ENCODE peak calls at places on chromosomes 3 and 15, in seven cellular contexts. Q, Z, P, Y, F, J and S are unnamed samples.

GRCh38 chr3:46271910-46272309 is 29.6 kb downstream of the CCR3 start:
- DNase-seq in Q (no peak), Z (no peak), P (no peak), Y (no peak), F (no peak), J (peak), S (no peak)

GRCh38 chr3:30894521-30895289 is at the start of gene GADL1:
- DNase-seq in Q (peak), Z (peak), P (peak), Y (peak), F (peak), J (peak), S (no peak)

GRCh38 chr3:53244281-53244680 is 11.5 kb downstream of the TKT start:
- DNase-seq in Q (no peak), Z (no peak), P (peak), Y (no peak), F (no peak), J (no peak), S (no peak)

GRCh38 chr15:29003446-29004233 is 117.9 kb downstream of the APBA2 start:
- DNase-seq in Q (no peak), Z (peak), P (no peak), Y (peak), F (no peak), J (no peak), S (no peak)

GRCh38 chr3:140258222-140258724 is 323.3 kb downstream of the CLSTN2 start:
- DNase-seq in Q (no peak), Z (no peak), P (no peak), Y (no peak), F (no peak), J (no peak), S (no peak)

GRCh38 chr3:4776980-4777581 is 202.2 kb upstream of the BHLHE40 start:
- DNase-seq in Q (no peak), Z (peak), P (no peak), Y (no peak), F (no peak), J (peak), S (no peak)

GRCh38 chr3:134881305-134881704 is 86.2 kb downstream of the EPHB1 start:
- DNase-seq in Q (no peak), Z (no peak), P (no peak), Y (no peak), F (no peak), J (no peak), S (no peak)

GRCh38 chr3:68007621-68008226 is 353.3 kb upstream of the SUCLG2 start:
- DNase-seq in Q (peak), Z (no peak), P (no peak), Y (no peak), F (no peak), J (no peak), S (no peak)

GRCh38 chr3:7309707-7310106 is 448.8 kb downstream of the GRM7 start:
- DNase-seq in Q (no peak), Z (peak), P (no peak), Y (peak), F (peak), J (peak), S (peak)

GRCh38 chr15:65372787-65373067 is 5.1 kb downstream of the IGDCC3 start:
- DNase-seq in Q (peak), Z (no peak), P (no peak), Y (no peak), F (no peak), J (no peak), S (no peak)

GRCh38 chr3:134029256-134029733 is 430 bp downstream of the SLCO2A1 start:
- DNase-seq in Q (no peak), Z (peak), P (no peak), Y (peak), F (no peak), J (no peak), S (no peak)

GRCh38 chr15:45187894-45188830 is at the start of gene SHF:
- DNase-seq in Q (peak), Z (peak), P (peak), Y (peak), F (no peak), J (no peak), S (no peak)

GRCh38 chr15:87724330-87724729 is 532.2 kb downstream of the NTRK3 start:
- DNase-seq in Q (no peak), Z (no peak), P (no peak), Y (no peak), F (no peak), J (no peak), S (no peak)

GRCh38 chr3:36201546-36201945 is 178.8 kb upstream of the STAC start:
- DNase-seq in Q (no peak), Z (no peak), P (no peak), Y (no peak), F (no peak), J (no peak), S (no peak)

GRCh38 chr3:61331937-61332590 is 80.8 kb upstream of the FHIT start:
- DNase-seq in Q (peak), Z (peak), P (no peak), Y (peak), F (peak), J (no peak), S (peak)

GRCh38 chr15:67680645-67681044 is 138.1 kb downstream of the MAP2K5 start:
- DNase-seq in Q (no peak), Z (no peak), P (no peak), Y (no peak), F (no peak), J (peak), S (no peak)

GRCh38 chr15:71526061-71526460 is 284.3 kb upstream of the NR2E3 start:
- DNase-seq in Q (peak), Z (peak), P (no peak), Y (peak), F (peak), J (no peak), S (no peak)

GRCh38 chr3:173217127-173217526 is 76.1 kb upstream of the SPATA16 start:
- DNase-seq in Q (no peak), Z (peak), P (no peak), Y (peak), F (no peak), J (no peak), S (no peak)

GRCh38 chr15:39801641-39802309 is 19.1 kb upstream of the FSIP1 start:
- DNase-seq in Q (peak), Z (no peak), P (peak), Y (no peak), F (no peak), J (no peak), S (no peak)

GRCh38 chr3:146550743-146551510 is 6.5 kb upstream of the PLSCR1 start:
- DNase-seq in Q (no peak), Z (peak), P (no peak), Y (peak), F (peak), J (peak), S (no peak)

GRCh38 chr15:78212546-78213424 is 21.6 kb downstream of the ACSBG1 start:
- DNase-seq in Q (no peak), Z (peak), P (peak), Y (peak), F (peak), J (peak), S (no peak)

GRCh38 chr3:158710601-158711000 is 21.7 kb downstream of the RARRES1 start:
- DNase-seq in Q (no peak), Z (peak), P (no peak), Y (no peak), F (no peak), J (no peak), S (no peak)

GRCh38 chr3:58332575-58333179 is at the start of gene PXK:
- DNase-seq in Q (peak), Z (peak), P (peak), Y (peak), F (no peak), J (peak), S (no peak)

GRCh38 chr3:187931111-187931510 is 185.8 kb upstream of the BCL6 start:
- DNase-seq in Q (no peak), Z (peak), P (no peak), Y (peak), F (peak), J (no peak), S (peak)

GRCh38 chr3:17745301-17745700 is 2.9 kb upstream of the TBC1D5 start:
- DNase-seq in Q (no peak), Z (no peak), P (no peak), Y (no peak), F (no peak), J (no peak), S (no peak)

GRCh38 chr3:99407257-99407656 is 231.1 kb upstream of the COL8A1 start:
- DNase-seq in Q (no peak), Z (peak), P (no peak), Y (peak), F (no peak), J (no peak), S (no peak)

GRCh38 chr15:101070502-101071273 is 151.5 kb downstream of the LRRK1 start:
- DNase-seq in Q (no peak), Z (peak), P (no peak), Y (peak), F (peak), J (peak), S (peak)

GRCh38 chr3:117252208-117252607 is 542.6 kb downstream of the TUSC7 start:
- DNase-seq in Q (no peak), Z (peak), P (no peak), Y (peak), F (peak), J (peak), S (peak)

GRCh38 chr3:156131241-156131640 is 10.9 kb downstream of the KCNAB1 start:
- DNase-seq in Q (no peak), Z (no peak), P (no peak), Y (no peak), F (no peak), J (no peak), S (no peak)

GRCh38 chr3:108420926-108421325 is 89.5 kb downstream of the MYH15 start:
- DNase-seq in Q (no peak), Z (peak), P (no peak), Y (peak), F (peak), J (peak), S (peak)

GRCh38 chr3:138344754-138345153 is 3.6 kb upstream of the MRAS start:
- DNase-seq in Q (no peak), Z (no peak), P (peak), Y (no peak), F (no peak), J (no peak), S (no peak)

GRCh38 chr3:138349926-138350665 is 1.7 kb downstream of the MRAS start:
- DNase-seq in Q (no peak), Z (no peak), P (no peak), Y (peak), F (no peak), J (peak), S (no peak)

GRCh38 chr3:138348107-138348949 is at the start of gene MRAS:
- DNase-seq in Q (peak), Z (peak), P (peak), Y (peak), F (no peak), J (peak), S (no peak)

GRCh38 chr3:138348950-138349739 is 766 bp downstream of the MRAS start:
- DNase-seq in Q (peak), Z (no peak), P (no peak), Y (peak), F (no peak), J (peak), S (no peak)

GRCh38 chr3:138347084-138347483 is 1.3 kb upstream of the MRAS start:
- DNase-seq in Q (no peak), Z (no peak), P (no peak), Y (no peak), F (no peak), J (no peak), S (no peak)
- H3K4me3 ChIP-seq in Q (no peak), Z (no peak), P (no peak), Y (no peak), F (no peak), J (no peak), S (peak)

DNA sequence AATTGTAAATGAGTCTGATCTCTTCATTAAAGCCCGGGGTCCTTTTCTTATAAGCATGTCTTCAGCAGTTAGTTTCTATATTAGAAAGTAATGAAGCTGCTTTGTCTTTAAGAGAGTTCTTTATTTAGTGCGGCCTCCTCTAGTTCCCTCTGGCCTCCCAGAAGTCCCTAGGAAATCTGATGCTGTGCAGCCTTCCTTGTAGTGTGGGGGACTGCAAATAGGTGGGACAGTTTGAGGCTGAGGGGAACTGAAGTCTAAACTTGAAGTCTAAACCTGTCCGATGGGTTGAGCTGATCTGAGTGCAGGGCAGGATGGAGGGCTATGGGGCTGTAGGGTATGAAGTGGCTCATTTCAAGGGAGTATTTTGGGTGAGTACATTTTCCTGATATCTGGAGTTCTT is 1.4 kb downstream of the CD276 start:
- DNase-seq in Q (no peak), Z (no peak), P (no peak), Y (no peak), F (no peak), J (peak), S (no peak)
- H3K4me3 ChIP-seq in Q (peak), Z (peak), P (peak), Y (peak), F (peak), J (peak), S (peak)

GRCh38 chr3:66497288-66497972 is 3.4 kb downstream of the LRIG1 start:
- DNase-seq in Q (no peak), Z (no peak), P (no peak), Y (no peak), F (no peak), J (no peak), S (no peak)
- H3K4me3 ChIP-seq in Q (peak), Z (no peak), P (peak), Y (no peak), F (no peak), J (no peak), S (no peak)

DNA sequence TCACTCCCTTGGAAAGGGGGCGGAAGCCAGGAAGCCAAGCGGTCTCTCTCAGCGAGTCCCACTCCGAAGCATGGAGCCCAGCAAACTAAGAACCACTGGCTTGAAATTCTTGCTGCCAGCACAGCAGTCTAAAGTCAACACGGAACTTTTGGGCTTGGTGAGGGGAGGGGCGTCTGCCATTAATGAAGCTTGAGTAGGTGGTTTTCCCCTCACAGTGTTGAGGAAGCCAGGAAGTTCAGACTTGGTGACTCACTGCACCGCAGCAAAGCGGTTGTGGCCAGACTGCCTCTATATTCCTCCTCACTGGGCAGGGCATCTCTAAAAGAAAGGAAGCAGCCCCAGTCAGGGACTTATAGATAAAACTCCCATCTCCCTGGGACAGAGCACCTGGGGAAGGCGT is 665.4 kb upstream of the CBLB start:
- DNase-seq in Q (no peak), Z (peak), P (no peak), Y (peak), F (peak), J (peak), S (no peak)
- H3K4me3 ChIP-seq in Q (no peak), Z (no peak), P (no peak), Y (no peak), F (no peak), J (no peak), S (no peak)

DNA sequence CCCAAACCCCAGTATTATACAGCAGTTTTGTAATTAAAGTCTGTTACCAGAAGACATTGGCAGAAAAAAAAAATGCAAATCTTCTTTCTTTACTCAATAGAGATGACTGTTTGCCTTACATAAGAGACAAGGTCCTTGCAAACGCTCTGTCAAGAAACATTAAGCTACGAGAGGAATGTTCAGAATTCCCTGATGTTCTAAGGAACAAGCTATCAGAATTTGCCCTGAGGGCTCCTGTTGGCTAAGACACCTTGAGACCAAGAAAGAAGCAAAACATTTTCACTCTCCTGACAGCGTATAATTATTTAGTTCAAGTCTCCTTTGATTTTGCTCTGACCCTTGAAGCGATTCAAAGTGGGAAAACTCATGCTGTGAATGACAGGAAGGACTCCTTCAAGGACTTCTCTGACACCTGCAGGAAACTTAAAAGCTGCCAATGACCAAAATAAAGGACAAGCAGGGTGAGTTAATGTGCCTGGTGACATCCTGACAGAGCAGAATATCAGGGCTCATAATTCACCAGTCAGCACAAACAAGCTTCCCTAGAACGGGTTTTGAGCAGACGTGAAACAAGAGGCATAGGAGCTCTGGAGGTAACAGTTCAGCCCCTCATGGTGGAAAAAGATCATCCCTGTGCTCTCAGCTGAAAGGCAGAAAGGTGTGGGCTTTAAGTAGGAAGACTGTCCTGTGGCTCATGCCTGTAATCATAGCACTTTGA is 2.5 kb downstream of the SCAMP2 start:
- DNase-seq in Q (no peak), Z (no peak), P (no peak), Y (no peak), F (no peak), J (no peak), S (no peak)
- H3K4me3 ChIP-seq in Q (no peak), Z (no peak), P (peak), Y (no peak), F (no peak), J (no peak), S (no peak)

GRCh38 chr3:184568918-184569829 is 7.6 kb downstream of the EPHB3 start:
- DNase-seq in Q (peak), Z (peak), P (peak), Y (peak), F (peak), J (peak), S (no peak)

GRCh38 chr3:184568591-184568917 is 7.0 kb downstream of the EPHB3 start:
- DNase-seq in Q (no peak), Z (no peak), P (no peak), Y (no peak), F (no peak), J (no peak), S (no peak)

GRCh38 chr3:184571750-184572377 is 10.3 kb downstream of the EPHB3 start:
- DNase-seq in Q (no peak), Z (no peak), P (no peak), Y (no peak), F (no peak), J (no peak), S (no peak)

GRCh38 chr3:184570501-184570900 is 8.9 kb downstream of the EPHB3 start:
- DNase-seq in Q (peak), Z (no peak), P (no peak), Y (no peak), F (no peak), J (no peak), S (no peak)

GRCh38 chr3:184570035-184570434 is 8.4 kb downstream of the EPHB3 start:
- DNase-seq in Q (no peak), Z (no peak), P (no peak), Y (no peak), F (no peak), J (no peak), S (no peak)
- H3K4me3 ChIP-seq in Q (peak), Z (no peak), P (no peak), Y (no peak), F (no peak), J (no peak), S (no peak)

GRCh38 chr15:55907797-55908196 is 85.6 kb downstream of the NEDD4 start:
- DNase-seq in Q (no peak), Z (peak), P (no peak), Y (peak), F (peak), J (peak), S (peak)
- H3K4me3 ChIP-seq in Q (no peak), Z (peak), P (no peak), Y (no peak), F (no peak), J (no peak), S (no peak)

GRCh38 chr15:98519767-98520166 is 128.6 kb upstream of the IGF1R start:
- DNase-seq in Q (no peak), Z (no peak), P (no peak), Y (no peak), F (no peak), J (no peak), S (no peak)

GRCh38 chr15:98517051-98517450 is 131.3 kb upstream of the IGF1R start:
- DNase-seq in Q (no peak), Z (no peak), P (no peak), Y (no peak), F (no peak), J (no peak), S (no peak)

GRCh38 chr15:98522127-98522526 is 126.2 kb upstream of the IGF1R start:
- DNase-seq in Q (no peak), Z (no peak), P (no peak), Y (no peak), F (no peak), J (no peak), S (no peak)

GRCh38 chr15:98515186-98515585 is 133.2 kb upstream of the IGF1R start:
- DNase-seq in Q (no peak), Z (no peak), P (no peak), Y (no peak), F (no peak), J (no peak), S (no peak)

GRCh38 chr15:98518823-98519561 is 129.3 kb upstream of the IGF1R start:
- DNase-seq in Q (peak), Z (peak), P (peak), Y (peak), F (peak), J (peak), S (no peak)
- H3K4me3 ChIP-seq in Q (no peak), Z (no peak), P (no peak), Y (no peak), F (no peak), J (no peak), S (no peak)

DNA sequence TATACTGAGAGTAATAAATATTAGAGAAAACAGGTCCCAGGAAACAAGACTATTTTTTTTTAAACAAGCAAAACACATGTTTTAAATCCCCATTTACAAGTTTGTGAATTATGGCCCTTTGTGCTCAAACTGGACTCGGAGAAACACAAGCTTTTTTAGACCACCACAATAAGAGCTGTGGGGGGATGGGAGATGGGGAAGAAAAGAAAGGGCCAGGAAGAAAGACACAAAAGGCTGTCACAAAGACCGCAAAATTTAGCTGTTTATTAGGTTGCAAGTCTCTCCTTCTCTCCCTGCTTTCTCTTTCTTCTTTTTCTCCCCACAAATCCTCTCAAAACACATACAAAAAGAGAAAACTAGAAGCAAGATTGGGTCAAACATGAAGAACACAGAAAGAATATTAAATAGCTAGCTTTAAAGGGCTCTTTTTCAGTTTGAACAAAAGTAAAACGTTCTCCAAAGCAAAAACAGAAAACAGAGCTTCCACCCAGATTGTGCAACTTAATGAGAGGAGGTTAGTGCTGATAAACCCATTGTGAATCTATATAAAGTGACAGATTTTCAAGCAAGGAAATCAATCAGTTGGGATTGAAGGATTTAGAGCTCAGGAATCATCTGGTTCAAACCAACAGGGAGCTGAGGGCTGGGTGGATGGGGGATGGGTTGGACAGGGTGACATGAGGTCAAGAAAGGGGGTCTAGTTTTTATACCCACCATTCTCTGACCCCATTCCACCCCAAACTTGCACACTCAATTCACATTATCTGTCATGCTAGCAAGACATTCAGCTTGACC is 87.3 kb downstream of the DHX30 start:
- DNase-seq in Q (peak), Z (no peak), P (no peak), Y (no peak), F (no peak), J (no peak), S (no peak)
- H3K4me3 ChIP-seq in Q (peak), Z (no peak), P (no peak), Y (no peak), F (no peak), J (no peak), S (no peak)